ENCODE peak calls at places on chromosomes 12 and 14, in five cellular contexts. One of them, this sample, is unnamed.

GRCh38 chr12:87795555-87795954 is 233.6 kb downstream of the C12orf50 start:
- DNase-seq in tibial artery: no peak
- DNase-seq in mesendoderm: no peak
- DNase-seq in CD4-positive, alpha-beta memory T cell: no peak
- DNase-seq in PC-3: no peak
- DNase-seq in this sample: no peak

GRCh38 chr12:70590549-70591226 is 46.5 kb downstream of the PTPRB start:
- DNase-seq in tibial artery: no peak
- DNase-seq in mesendoderm: peak; percentile 5
- DNase-seq in CD4-positive, alpha-beta memory T cell: no peak
- DNase-seq in PC-3: no peak
- DNase-seq in this sample: no peak

GRCh38 chr12:130333341-130333740 is 4.3 kb upstream of the PIWIL1 start:
- DNase-seq in tibial artery: no peak
- DNase-seq in CD4-positive, alpha-beta memory T cell: no peak
- DNase-seq in PC-3: no peak
- DNase-seq in mesendoderm: peak; percentile 7
- DNase-seq in this sample: no peak

GRCh38 chr12:120119395-120119973 is 2.9 kb upstream of the RAB35 start:
- DNase-seq in tibial artery: no peak
- DNase-seq in PC-3: peak; percentile 52
- DNase-seq in mesendoderm: no peak
- DNase-seq in CD4-positive, alpha-beta memory T cell: no peak
- DNase-seq in this sample: no peak

GRCh38 chr12:65539062-65539461 is 260.6 kb downstream of the MSRB3 start:
- DNase-seq in PC-3: no peak
- DNase-seq in tibial artery: no peak
- DNase-seq in mesendoderm: no peak
- DNase-seq in CD4-positive, alpha-beta memory T cell: no peak
- DNase-seq in this sample: no peak

GRCh38 chr12:50400104-50400637 is 514 bp upstream of the LARP4 start:
- DNase-seq in CD4-positive, alpha-beta memory T cell: no peak
- DNase-seq in tibial artery: no peak
- DNase-seq in mesendoderm: no peak
- DNase-seq in PC-3: peak; percentile 39
- DNase-seq in this sample: no peak

GRCh38 chr14:104657563-104658324 is 31.7 kb upstream of the INF2 start:
- DNase-seq in PC-3: no peak
- DNase-seq in mesendoderm: no peak
- DNase-seq in tibial artery: no peak
- DNase-seq in CD4-positive, alpha-beta memory T cell: no peak
- DNase-seq in this sample: no peak

GRCh38 chr14:60094306-60094897 is 2.7 kb downstream of the PCNX4 start:
- DNase-seq in mesendoderm: peak; percentile 98
- DNase-seq in CD4-positive, alpha-beta memory T cell: no peak
- DNase-seq in PC-3: peak; percentile 87
- DNase-seq in tibial artery: no peak
- DNase-seq in this sample: peak; percentile 43

GRCh38 chr14:70641548-70642312 is at the start of gene TTC9:
- DNase-seq in mesendoderm: no peak
- DNase-seq in tibial artery: no peak
- DNase-seq in CD4-positive, alpha-beta memory T cell: no peak
- DNase-seq in PC-3: peak; percentile 8
- DNase-seq in this sample: peak; percentile 19

GRCh38 chr12:125065753-125066570 is 727 bp downstream of the AACS start:
- DNase-seq in CD4-positive, alpha-beta memory T cell: no peak
- DNase-seq in mesendoderm: peak; percentile 32
- DNase-seq in PC-3: peak; percentile 6
- DNase-seq in tibial artery: no peak
- DNase-seq in this sample: no peak

GRCh38 chr12:125065021-125065752 is at the start of gene AACS:
- DNase-seq in mesendoderm: peak; percentile 89
- DNase-seq in tibial artery: peak; percentile 57
- DNase-seq in PC-3: peak; percentile 72
- DNase-seq in CD4-positive, alpha-beta memory T cell: peak; percentile 64
- DNase-seq in this sample: peak; percentile 78

GRCh38 chr12:125068391-125068790 is 3.2 kb downstream of the AACS start:
- DNase-seq in CD4-positive, alpha-beta memory T cell: no peak
- DNase-seq in PC-3: no peak
- DNase-seq in tibial artery: no peak
- DNase-seq in mesendoderm: no peak
- DNase-seq in this sample: no peak

GRCh38 chr12:125061229-125061628 is 4.0 kb upstream of the AACS start:
- DNase-seq in mesendoderm: no peak
- DNase-seq in tibial artery: no peak
- DNase-seq in CD4-positive, alpha-beta memory T cell: no peak
- DNase-seq in PC-3: no peak
- DNase-seq in this sample: no peak

GRCh38 chr12:125064492-125064891 is 743 bp upstream of the AACS start:
- DNase-seq in CD4-positive, alpha-beta memory T cell: no peak
- DNase-seq in mesendoderm: peak; percentile 87
- DNase-seq in PC-3: no peak
- DNase-seq in tibial artery: no peak
- DNase-seq in this sample: no peak
- H3K4me3 ChIP-seq in CD4-positive, alpha-beta memory T cell: peak overlapping the region; percentile 58
- H3K4me3 ChIP-seq in mesendoderm: no peak overlapping the region
- H3K4me3 ChIP-seq in PC-3: peak overlapping the region; percentile 98
- H3K4me3 ChIP-seq in tibial artery: peak overlapping the region; percentile 90
- H3K4me3 ChIP-seq in this sample: peak overlapping the region; percentile 84

GRCh38 chr12:94149781-94150482 is 1.6 kb downstream of the PLXNC1 start:
- DNase-seq in tibial artery: peak; percentile 45
- DNase-seq in PC-3: no peak
- DNase-seq in CD4-positive, alpha-beta memory T cell: no peak
- DNase-seq in mesendoderm: peak; percentile 72
- DNase-seq in this sample: no peak

GRCh38 chr12:94151577-94151976 is 3.2 kb downstream of the PLXNC1 start:
- DNase-seq in PC-3: no peak
- DNase-seq in mesendoderm: no peak
- DNase-seq in CD4-positive, alpha-beta memory T cell: no peak
- DNase-seq in tibial artery: no peak
- DNase-seq in this sample: no peak

GRCh38 chr12:94148841-94149780 is 734 bp downstream of the PLXNC1 start:
- DNase-seq in PC-3: no peak
- DNase-seq in mesendoderm: peak; percentile 70
- DNase-seq in tibial artery: no peak
- DNase-seq in CD4-positive, alpha-beta memory T cell: peak; percentile 40
- DNase-seq in this sample: peak; percentile 51

GRCh38 chr12:94150483-94151225 is 2.3 kb downstream of the PLXNC1 start:
- DNase-seq in mesendoderm: no peak
- DNase-seq in tibial artery: no peak
- DNase-seq in CD4-positive, alpha-beta memory T cell: peak; percentile 23
- DNase-seq in PC-3: no peak
- DNase-seq in this sample: peak; percentile 75

DNA sequence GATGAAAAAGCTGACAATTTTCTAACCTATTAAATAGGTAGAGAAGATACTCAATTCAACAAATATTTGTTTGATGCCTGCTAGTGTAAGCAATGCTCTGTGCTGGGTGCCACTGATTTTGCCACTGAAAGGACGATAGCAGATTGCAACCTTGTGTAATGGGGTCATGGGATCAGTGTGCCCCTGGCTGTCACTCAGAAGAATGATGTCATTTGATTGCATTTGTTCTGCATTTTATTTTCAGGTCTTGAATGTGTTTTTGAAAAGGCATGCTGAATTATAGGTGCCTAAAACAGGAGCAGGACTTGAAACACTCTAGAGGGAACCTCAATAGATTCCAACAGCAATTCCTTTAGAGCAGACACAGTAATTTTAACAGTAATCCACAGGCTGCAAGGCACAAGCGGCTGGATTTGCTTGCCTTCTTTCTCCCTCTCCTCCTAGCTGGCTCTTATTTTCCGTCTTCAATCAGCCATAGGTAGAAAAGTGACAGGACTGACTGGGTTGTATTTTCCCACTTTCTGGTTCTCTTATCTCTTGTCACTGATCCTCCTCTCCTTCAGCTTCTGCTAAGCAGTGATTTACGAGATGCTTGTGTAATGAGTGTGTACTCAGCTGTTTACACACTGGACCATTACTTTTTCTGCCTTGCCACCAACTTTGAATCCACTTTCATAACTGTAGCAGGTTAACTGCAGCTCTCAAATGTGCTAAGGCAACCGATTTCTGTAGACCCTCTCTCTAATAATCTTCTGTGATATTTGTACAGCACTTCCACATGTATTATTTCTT is 4.1 kb downstream of the PLXNC1 start:
- DNase-seq in CD4-positive, alpha-beta memory T cell: no peak
- DNase-seq in mesendoderm: no peak
- DNase-seq in tibial artery: no peak
- DNase-seq in PC-3: peak; percentile 15
- DNase-seq in this sample: no peak
- H3K27me3 ChIP-seq in CD4-positive, alpha-beta memory T cell: no peaks in the 10 kb centered on the region
- H3K27me3 ChIP-seq in mesendoderm: peaks cover 18% of the 10 kb centered on the region
- H3K27me3 ChIP-seq in tibial artery: peaks cover 41% of the 10 kb centered on the region
- H3K27me3 ChIP-seq in PC-3: peaks cover 91% of the 10 kb centered on the region
- H3K27me3 ChIP-seq in this sample: peaks cover 30% of the 10 kb centered on the region

DNA sequence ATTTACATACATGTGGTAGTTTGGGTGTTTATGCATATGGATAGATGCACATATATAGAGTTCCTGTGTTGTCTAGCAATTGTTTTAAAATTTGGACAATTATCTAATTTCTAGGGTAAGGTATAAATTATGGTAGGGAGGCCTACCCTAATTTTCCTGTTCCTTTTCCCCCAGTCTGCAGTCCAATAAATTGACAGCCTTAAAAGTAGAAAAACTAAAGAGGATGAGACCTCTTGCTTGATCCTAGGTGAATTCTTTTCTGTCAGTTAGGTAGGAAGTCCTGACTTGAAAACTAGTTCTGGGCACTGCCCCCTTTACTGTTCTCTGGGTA is 2.1 kb upstream of the CDKN1B start:
- DNase-seq in mesendoderm: no peak
- DNase-seq in PC-3: no peak
- DNase-seq in CD4-positive, alpha-beta memory T cell: no peak
- DNase-seq in tibial artery: no peak
- DNase-seq in this sample: no peak
- H3K4me3 ChIP-seq in mesendoderm: no peak overlapping the region
- H3K4me3 ChIP-seq in PC-3: peak overlapping the region; percentile 70
- H3K4me3 ChIP-seq in CD4-positive, alpha-beta memory T cell: peak overlapping the region; percentile 94
- H3K4me3 ChIP-seq in tibial artery: no peak overlapping the region
- H3K4me3 ChIP-seq in this sample: peak overlapping the region; percentile 85

GRCh38 chr12:132319991-132320570 is 9.3 kb downstream of the GALNT9 start:
- DNase-seq in mesendoderm: no peak
- DNase-seq in tibial artery: no peak
- DNase-seq in CD4-positive, alpha-beta memory T cell: no peak
- DNase-seq in PC-3: no peak
- DNase-seq in this sample: no peak
- H3K27me3 ChIP-seq in mesendoderm: no peaks in the 10 kb centered on the region
- H3K27me3 ChIP-seq in tibial artery: peaks cover 96% of the 10 kb centered on the region
- H3K27me3 ChIP-seq in CD4-positive, alpha-beta memory T cell: no peaks in the 10 kb centered on the region
- H3K27me3 ChIP-seq in PC-3: peaks cover 48% of the 10 kb centered on the region
- H3K27me3 ChIP-seq in this sample: peaks cover 2% of the 10 kb centered on the region

GRCh38 chr12:121596526-121596925 is 15.7 kb upstream of the KDM2B start:
- DNase-seq in PC-3: no peak
- DNase-seq in CD4-positive, alpha-beta memory T cell: no peak
- DNase-seq in tibial artery: no peak
- DNase-seq in mesendoderm: no peak
- DNase-seq in this sample: no peak

GRCh38 chr12:121592323-121592722 is 11.5 kb upstream of the KDM2B start:
- DNase-seq in mesendoderm: peak; percentile 44
- DNase-seq in CD4-positive, alpha-beta memory T cell: no peak
- DNase-seq in PC-3: no peak
- DNase-seq in tibial artery: no peak
- DNase-seq in this sample: no peak

GRCh38 chr12:121595520-121595919 is 14.7 kb upstream of the KDM2B start:
- DNase-seq in tibial artery: no peak
- DNase-seq in PC-3: no peak
- DNase-seq in mesendoderm: no peak
- DNase-seq in CD4-positive, alpha-beta memory T cell: no peak
- DNase-seq in this sample: no peak

GRCh38 chr12:121590476-121591143 is 9.8 kb upstream of the KDM2B start:
- DNase-seq in mesendoderm: peak; percentile 70
- DNase-seq in PC-3: no peak
- DNase-seq in CD4-positive, alpha-beta memory T cell: peak; percentile 84
- DNase-seq in tibial artery: no peak
- DNase-seq in this sample: peak; percentile 67
- H3K4me3 ChIP-seq in mesendoderm: no peak overlapping the region
- H3K4me3 ChIP-seq in PC-3: no peak overlapping the region
- H3K4me3 ChIP-seq in CD4-positive, alpha-beta memory T cell: peak overlapping the region; percentile 42
- H3K4me3 ChIP-seq in tibial artery: no peak overlapping the region
- H3K4me3 ChIP-seq in this sample: peak overlapping the region; percentile 30

GRCh38 chr12:46835785-46836184 is 10.0 kb upstream of the SLC38A4 start:
- DNase-seq in CD4-positive, alpha-beta memory T cell: no peak
- DNase-seq in mesendoderm: no peak
- DNase-seq in PC-3: no peak
- DNase-seq in tibial artery: no peak
- DNase-seq in this sample: no peak

GRCh38 chr12:46831335-46832083 is 5.7 kb upstream of the SLC38A4 start:
- DNase-seq in CD4-positive, alpha-beta memory T cell: no peak
- DNase-seq in mesendoderm: peak; percentile 33
- DNase-seq in PC-3: no peak
- DNase-seq in tibial artery: no peak
- DNase-seq in this sample: no peak

GRCh38 chr12:46830731-46831334 is 5.0 kb upstream of the SLC38A4 start:
- DNase-seq in mesendoderm: peak; percentile 14
- DNase-seq in PC-3: no peak
- DNase-seq in CD4-positive, alpha-beta memory T cell: no peak
- DNase-seq in tibial artery: no peak
- DNase-seq in this sample: no peak

DNA sequence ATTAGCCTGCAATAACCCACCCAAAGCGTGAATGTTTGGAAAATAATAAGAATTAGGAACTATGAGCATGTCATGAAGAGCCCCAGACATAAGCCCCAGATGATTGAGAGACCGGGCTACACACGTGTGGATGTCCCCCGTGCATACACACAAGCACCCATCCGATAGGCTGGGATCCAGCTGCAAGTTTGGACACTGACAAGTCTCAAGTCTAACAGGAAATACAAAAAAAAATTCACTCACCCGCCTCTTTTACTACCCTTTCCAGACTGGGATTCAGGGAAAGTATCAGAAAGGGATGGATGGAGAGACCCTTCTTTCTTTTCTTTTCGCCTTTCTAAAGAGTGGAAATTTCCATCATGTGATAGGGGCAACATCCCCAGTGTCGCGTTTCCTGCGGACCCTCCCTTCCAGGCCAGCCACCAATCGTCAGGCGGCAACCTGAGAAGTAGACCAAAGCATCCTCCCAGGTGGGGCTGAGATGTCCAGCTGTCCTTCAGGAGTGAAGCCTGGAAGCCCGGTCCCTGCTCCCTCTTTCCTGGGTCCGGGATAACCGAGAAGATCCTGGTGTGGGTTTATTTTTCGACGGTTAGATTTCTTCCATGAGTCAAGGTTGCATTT is 6.4 kb upstream of the SLC38A4 start:
- DNase-seq in tibial artery: no peak
- DNase-seq in mesendoderm: peak; percentile 67
- DNase-seq in PC-3: no peak
- DNase-seq in CD4-positive, alpha-beta memory T cell: no peak
- DNase-seq in this sample: no peak
- H3K27me3 ChIP-seq in tibial artery: peaks cover 21% of the 10 kb centered on the region
- H3K27me3 ChIP-seq in mesendoderm: peaks cover 20% of the 10 kb centered on the region
- H3K27me3 ChIP-seq in PC-3: no peaks in the 10 kb centered on the region
- H3K27me3 ChIP-seq in CD4-positive, alpha-beta memory T cell: peaks cover 34% of the 10 kb centered on the region
- H3K27me3 ChIP-seq in this sample: no peaks in the 10 kb centered on the region

This sample was measured in DND-41.